ENCODE peak calls at places on chromosome 4, in six cellular contexts. One of them, this sample, is unnamed.

GRCh38 chr4:148735432-148736155 is 293.4 kb upstream of the NR3C2 start:
- DNase-seq in amniotic stem cell: no peak
- DNase-seq in activated CD4-positive, CD25-positive, alpha-beta regulatory T cell treated with anti-CD3 and anti-CD28 coated beads, Interleukin-2, amount 50 U/mL, for 72 hours: no peak
- DNase-seq in GM23338: no peak
- DNase-seq in CD8-positive, alpha-beta memory T cell: no peak
- DNase-seq in epithelial cell of esophagus: peak; percentile 26
- DNase-seq in this sample: no peak

GRCh38 chr4:81214518-81215218 is 354 bp downstream of the PRKG2 start:
- DNase-seq in CD8-positive, alpha-beta memory T cell: no peak
- DNase-seq in amniotic stem cell: no peak
- DNase-seq in activated CD4-positive, CD25-positive, alpha-beta regulatory T cell treated with anti-CD3 and anti-CD28 coated beads, Interleukin-2, amount 50 U/mL, for 72 hours: no peak
- DNase-seq in GM23338: peak; percentile 78
- DNase-seq in epithelial cell of esophagus: peak; percentile 28
- DNase-seq in this sample: no peak

GRCh38 chr4:185358514-185359433 is 37.0 kb downstream of the LRP2BP start:
- DNase-seq in GM23338: no peak
- DNase-seq in amniotic stem cell: no peak
- DNase-seq in CD8-positive, alpha-beta memory T cell: no peak
- DNase-seq in activated CD4-positive, CD25-positive, alpha-beta regulatory T cell treated with anti-CD3 and anti-CD28 coated beads, Interleukin-2, amount 50 U/mL, for 72 hours: no peak
- DNase-seq in epithelial cell of esophagus: no peak
- DNase-seq in this sample: no peak

GRCh38 chr4:154491731-154492249 is at the start of gene DCHS2:
- DNase-seq in CD8-positive, alpha-beta memory T cell: no peak
- DNase-seq in epithelial cell of esophagus: peak; percentile 23
- DNase-seq in amniotic stem cell: no peak
- DNase-seq in GM23338: peak; percentile 80
- DNase-seq in activated CD4-positive, CD25-positive, alpha-beta regulatory T cell treated with anti-CD3 and anti-CD28 coated beads, Interleukin-2, amount 50 U/mL, for 72 hours: peak; percentile 31
- DNase-seq in this sample: peak; percentile 39

GRCh38 chr4:48044298-48044697 is 27.7 kb downstream of the NIPAL1 start:
- DNase-seq in epithelial cell of esophagus: no peak
- DNase-seq in amniotic stem cell: no peak
- DNase-seq in CD8-positive, alpha-beta memory T cell: no peak
- DNase-seq in activated CD4-positive, CD25-positive, alpha-beta regulatory T cell treated with anti-CD3 and anti-CD28 coated beads, Interleukin-2, amount 50 U/mL, for 72 hours: no peak
- DNase-seq in GM23338: no peak
- DNase-seq in this sample: no peak

GRCh38 chr4:83569967-83570366 is 34.1 kb downstream of the GPAT3 start:
- DNase-seq in epithelial cell of esophagus: peak; percentile 99
- DNase-seq in activated CD4-positive, CD25-positive, alpha-beta regulatory T cell treated with anti-CD3 and anti-CD28 coated beads, Interleukin-2, amount 50 U/mL, for 72 hours: no peak
- DNase-seq in CD8-positive, alpha-beta memory T cell: no peak
- DNase-seq in amniotic stem cell: no peak
- DNase-seq in GM23338: no peak
- DNase-seq in this sample: no peak

GRCh38 chr4:176964116-176964691 is 171.5 kb upstream of the VEGFC start:
- DNase-seq in CD8-positive, alpha-beta memory T cell: no peak
- DNase-seq in epithelial cell of esophagus: peak; percentile 59
- DNase-seq in GM23338: peak; percentile 69
- DNase-seq in amniotic stem cell: no peak
- DNase-seq in activated CD4-positive, CD25-positive, alpha-beta regulatory T cell treated with anti-CD3 and anti-CD28 coated beads, Interleukin-2, amount 50 U/mL, for 72 hours: no peak
- DNase-seq in this sample: no peak

GRCh38 chr4:33512397-33512796 is 2731.9 kb downstream of the ARAP2 start:
- DNase-seq in epithelial cell of esophagus: no peak
- DNase-seq in amniotic stem cell: no peak
- DNase-seq in GM23338: no peak
- DNase-seq in CD8-positive, alpha-beta memory T cell: no peak
- DNase-seq in activated CD4-positive, CD25-positive, alpha-beta regulatory T cell treated with anti-CD3 and anti-CD28 coated beads, Interleukin-2, amount 50 U/mL, for 72 hours: no peak
- DNase-seq in this sample: no peak

This sample was measured in thyroid gland.